ENCODE peak calls at places on chromosomes 4 and X, in nine cellular contexts. U, W, H, T, N, O, J, S and Q are unnamed samples. For H3K27me3, the result is how much of the 10 kb centered on the place peaks cover.

GRCh38 chr4:41609851-41610250 is 71.9 kb downstream of the LIMCH1 start:
- DNase-seq in U (no peak), W (no peak), H (no peak), T (no peak), N (no peak), O (no peak), J (no peak), S (no peak), Q (no peak)

GRCh38 chrX:1657367-1658082 is 42.7 kb downstream of the ASMT start:
- DNase-seq in U (no peak), W (peak), H (no peak), T (no peak), N (peak), O (peak), J (no peak), S (peak), Q (peak)

GRCh38 chr4:11505225-11505971 is 76.7 kb upstream of the HS3ST1 start:
- DNase-seq in U (no peak), W (peak), H (no peak), T (peak), N (no peak), O (peak), J (peak), S (peak), Q (no peak)

GRCh38 chrX:18884916-18885315 is 99.0 kb downstream of the PHKA2 start:
- DNase-seq in U (no peak), W (no peak), H (no peak), T (no peak), N (no peak), O (no peak), J (peak), S (no peak), Q (no peak)

GRCh38 chrX:17559728-17560379 is 177.4 kb upstream of the SCML1 start:
- DNase-seq in U (no peak), W (peak), H (no peak), T (peak), N (no peak), O (peak), J (peak), S (no peak), Q (no peak)

GRCh38 chrX:48468693-48469691 is 1.1 kb downstream of the SLC38A5 start:
- DNase-seq in U (no peak), W (no peak), H (no peak), T (no peak), N (peak), O (no peak), J (no peak), S (peak), Q (peak)

GRCh38 chrX:104482757-104483156 is 83.2 kb upstream of the IL1RAPL2 start:
- DNase-seq in U (no peak), W (no peak), H (no peak), T (no peak), N (no peak), O (peak), J (no peak), S (no peak), Q (no peak)

GRCh38 chrX:44343412-44343942 is at the start of gene EFHC2:
- DNase-seq in U (peak), W (peak), H (peak), T (no peak), N (peak), O (no peak), J (peak), S (peak), Q (peak)

GRCh38 chr4:26331380-26331945 is 10.6 kb downstream of the RBPJ start:
- DNase-seq in U (no peak), W (no peak), H (no peak), T (no peak), N (no peak), O (no peak), J (no peak), S (no peak), Q (no peak)

GRCh38 chrX:109389917-109390316 is 92.0 kb downstream of the GUCY2F start:
- DNase-seq in U (no peak), W (no peak), H (no peak), T (no peak), N (no peak), O (peak), J (no peak), S (no peak), Q (no peak)

GRCh38 chr4:158996669-158997074 is 106.2 kb upstream of the RAPGEF2 start:
- DNase-seq in U (no peak), W (peak), H (no peak), T (peak), N (no peak), O (peak), J (peak), S (no peak), Q (no peak)

GRCh38 chrX:85018471-85018870 is 14.8 kb downstream of the APOOL start:
- DNase-seq in U (no peak), W (no peak), H (no peak), T (no peak), N (no peak), O (no peak), J (no peak), S (no peak), Q (no peak)

GRCh38 chr4:110643096-110643495 is 20.2 kb upstream of the PITX2 start:
- DNase-seq in U (no peak), W (no peak), H (no peak), T (no peak), N (no peak), O (no peak), J (no peak), S (no peak), Q (no peak)
- H3K27me3 ChIP-seq in U (half or more), W (half or more), H (half or more), T (under half), N (under half), O (under half), J (under half), S (under half), Q (half or more)

DNA sequence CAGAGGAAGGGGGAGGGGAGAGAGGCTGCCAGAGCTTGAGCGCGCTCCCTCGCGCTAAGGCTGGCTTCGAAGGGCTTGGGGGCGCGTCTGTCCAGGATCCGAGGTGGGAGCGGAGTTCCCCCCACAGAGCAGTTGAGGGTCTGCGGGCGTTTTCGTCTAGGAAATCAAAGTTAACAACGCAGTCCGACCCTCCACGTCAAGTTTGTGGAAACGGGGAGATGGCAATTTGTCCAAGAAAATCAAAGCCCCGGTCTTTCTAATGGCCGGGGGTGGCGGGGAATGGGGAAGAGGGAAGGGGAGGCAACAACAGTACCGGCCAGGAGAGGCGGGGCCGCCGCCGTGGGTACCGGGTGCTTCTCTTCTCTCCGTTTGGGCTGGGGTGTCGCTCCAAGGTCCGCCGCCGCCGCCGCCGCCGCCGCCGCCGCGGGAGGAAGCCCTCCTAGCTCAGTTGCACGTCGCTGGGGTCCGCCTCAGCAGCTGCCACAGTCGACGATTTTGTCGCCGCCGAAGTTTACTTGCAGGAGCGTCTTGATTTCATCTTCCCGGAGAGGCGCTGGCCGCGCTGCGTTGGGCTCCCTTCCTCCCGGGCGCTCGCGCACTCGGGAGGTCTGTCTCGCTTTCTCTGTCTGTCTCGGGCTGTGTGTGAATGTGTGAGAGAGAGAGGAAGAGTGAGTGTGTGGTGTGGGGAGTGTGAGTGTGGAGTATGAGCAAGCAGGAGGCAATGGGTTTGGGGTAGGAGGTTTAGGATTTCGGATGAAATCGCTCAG is 574 bp downstream of the PCDH19 start:
- DNase-seq in U (no peak), W (no peak), H (no peak), T (no peak), N (no peak), O (no peak), J (no peak), S (no peak), Q (no peak)
- H3K27me3 ChIP-seq in U (under half), W (under half), H (half or more), T (under half), N (under half), O (under half), J (under half), S (under half), Q (half or more)

DNA sequence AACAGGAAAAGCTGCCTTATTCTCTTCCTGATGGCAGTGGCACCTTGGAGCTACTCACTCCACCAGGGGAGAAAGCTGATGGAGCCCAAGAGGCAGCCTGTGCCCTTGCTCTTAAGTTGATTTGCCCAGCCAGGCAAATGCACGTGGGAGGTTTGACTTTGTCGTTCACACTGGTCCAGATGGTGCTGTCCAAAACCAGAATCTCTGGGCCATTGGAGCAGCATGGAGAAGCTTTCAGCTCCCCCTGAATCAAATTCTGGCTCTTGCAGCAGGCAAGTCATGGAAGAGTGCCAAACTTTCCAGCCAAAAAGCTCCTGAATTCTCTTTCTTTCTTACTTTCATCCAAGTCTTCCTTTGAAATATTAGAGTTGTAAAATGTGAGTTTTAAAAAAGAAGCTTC is 970.4 kb downstream of the RPA4 start:
- DNase-seq in U (no peak), W (no peak), H (no peak), T (no peak), N (no peak), O (no peak), J (no peak), S (no peak), Q (no peak)
- H3K27me3 ChIP-seq in U (under half), W (under half), H (under half), T (under half), N (under half), O (under half), J (under half), S (under half), Q (under half)

GRCh38 chr4:81042578-81043365 is 12.3 kb downstream of the BMP3 start:
- DNase-seq in U (no peak), W (no peak), H (no peak), T (no peak), N (no peak), O (no peak), J (no peak), S (no peak), Q (no peak)

GRCh38 chr4:81038636-81039350 is 8.3 kb downstream of the BMP3 start:
- DNase-seq in U (no peak), W (no peak), H (no peak), T (no peak), N (no peak), O (no peak), J (no peak), S (no peak), Q (no peak)

GRCh38 chr4:81039351-81040174 is 9.1 kb downstream of the BMP3 start:
- DNase-seq in U (no peak), W (no peak), H (no peak), T (no peak), N (no peak), O (peak), J (peak), S (peak), Q (no peak)

GRCh38 chr4:81040175-81040659 is 9.7 kb downstream of the BMP3 start:
- DNase-seq in U (no peak), W (peak), H (no peak), T (no peak), N (peak), O (peak), J (peak), S (no peak), Q (no peak)
- H3K27me3 ChIP-seq in U (under half), W (under half), H (under half), T (under half), N (under half), O (under half), J (under half), S (under half), Q (under half)

GRCh38 chr4:86015412-86016350 is 344.2 kb downstream of the MAPK10 start:
- DNase-seq in U (no peak), W (peak), H (no peak), T (no peak), N (no peak), O (no peak), J (no peak), S (no peak), Q (no peak)

GRCh38 chr4:86013623-86014022 is 346.2 kb downstream of the MAPK10 start:
- DNase-seq in U (no peak), W (peak), H (no peak), T (no peak), N (no peak), O (no peak), J (no peak), S (no peak), Q (no peak)

GRCh38 chr4:86019362-86019761 is 340.5 kb downstream of the MAPK10 start:
- DNase-seq in U (no peak), W (no peak), H (no peak), T (no peak), N (no peak), O (no peak), J (no peak), S (no peak), Q (no peak)

GRCh38 chr4:86011117-86011516 is 348.7 kb downstream of the MAPK10 start:
- DNase-seq in U (no peak), W (peak), H (no peak), T (no peak), N (no peak), O (peak), J (no peak), S (no peak), Q (no peak)

DNA sequence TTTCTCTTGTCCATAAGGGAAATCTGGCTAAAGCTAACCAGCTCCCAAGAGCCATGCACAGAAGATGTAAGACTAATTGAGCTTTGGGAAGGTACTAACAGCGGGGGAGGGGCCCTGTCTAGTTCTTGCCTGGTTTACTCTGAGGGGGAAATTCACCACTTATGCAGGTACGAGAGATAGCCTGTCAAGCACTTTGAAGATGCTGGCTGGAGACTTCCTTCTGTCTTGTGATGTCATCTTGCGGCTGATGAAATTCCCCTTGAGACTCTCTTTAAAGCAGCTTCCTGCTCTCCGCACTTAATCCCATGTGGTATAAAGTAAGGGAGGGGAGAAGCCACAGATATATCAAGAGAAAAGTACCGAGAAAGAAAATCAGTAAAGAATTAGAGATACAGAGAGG is 345.3 kb downstream of the MAPK10 start:
- DNase-seq in U (no peak), W (no peak), H (no peak), T (no peak), N (no peak), O (no peak), J (peak), S (no peak), Q (no peak)
- H3K27me3 ChIP-seq in U (under half), W (under half), H (under half), T (under half), N (under half), O (under half), J (under half), S (under half), Q (under half)

DNA sequence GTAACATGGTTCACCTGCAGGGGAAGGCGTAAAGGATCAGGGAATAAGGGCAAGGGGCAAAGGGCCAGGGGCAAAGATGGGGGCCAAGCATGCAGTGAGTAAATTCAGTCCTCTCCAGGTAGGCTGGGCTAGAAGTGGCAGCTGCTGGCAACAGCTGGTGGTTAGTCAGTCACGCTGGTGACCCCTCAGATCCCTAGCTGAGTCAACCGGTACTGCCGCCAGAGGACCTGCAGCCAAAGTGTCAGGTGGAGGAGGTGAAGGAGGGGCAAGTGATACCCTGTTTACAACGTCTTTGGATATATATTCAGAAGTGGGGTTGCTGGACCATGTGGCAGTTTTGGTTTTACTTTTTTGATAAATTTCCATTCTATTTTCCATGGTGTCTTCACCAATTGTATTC is 24.6 kb upstream of the NAP1L2 start:
- DNase-seq in U (no peak), W (no peak), H (no peak), T (no peak), N (no peak), O (no peak), J (no peak), S (no peak), Q (no peak)
- H3K27me3 ChIP-seq in U (under half), W (under half), H (under half), T (under half), N (under half), O (under half), J (under half), S (under half), Q (under half)

DNA sequence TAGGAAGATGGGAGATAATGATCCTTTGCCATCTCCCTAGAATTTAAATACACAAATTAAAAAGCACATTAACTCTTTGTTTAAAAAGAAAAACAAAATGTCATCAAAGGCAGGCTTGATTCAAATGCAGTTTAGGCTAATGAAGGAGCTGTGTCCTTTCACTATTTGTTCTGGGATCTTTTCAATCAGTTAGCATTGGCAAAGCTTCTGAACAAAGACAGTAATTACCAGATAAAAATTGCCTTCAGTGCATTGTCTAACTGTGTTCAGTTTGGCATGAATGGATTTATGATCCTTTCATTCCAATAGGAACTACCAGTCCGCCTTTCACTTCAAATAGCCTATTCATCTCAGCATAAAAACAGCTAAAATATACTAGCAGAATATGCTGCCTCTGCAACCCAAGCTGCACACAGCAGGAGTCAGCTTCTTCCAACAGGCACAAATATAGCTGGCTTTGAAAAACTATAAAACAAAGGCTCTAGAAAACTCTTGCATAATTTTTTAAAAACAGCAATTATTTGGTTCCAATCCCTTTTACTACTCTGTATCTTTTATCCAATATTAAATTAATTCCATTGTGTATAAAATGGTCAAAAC is 49.8 kb upstream of the ATXN3L start:
- DNase-seq in U (no peak), W (no peak), H (no peak), T (no peak), N (no peak), O (no peak), J (no peak), S (no peak), Q (no peak)
- H3K27me3 ChIP-seq in U (under half), W (under half), H (under half), T (under half), N (under half), O (under half), J (under half), S (under half), Q (under half)

GRCh38 chrX:130174051-130174704 is 2.4 kb downstream of the RAB33A start:
- DNase-seq in U (no peak), W (peak), H (peak), T (no peak), N (no peak), O (peak), J (no peak), S (no peak), Q (no peak)

GRCh38 chrX:130171446-130172126 is at the start of gene RAB33A:
- DNase-seq in U (peak), W (no peak), H (peak), T (no peak), N (peak), O (no peak), J (peak), S (no peak), Q (no peak)

GRCh38 chrX:130174937-130175336 is 3.2 kb downstream of the RAB33A start:
- DNase-seq in U (no peak), W (no peak), H (no peak), T (no peak), N (no peak), O (no peak), J (no peak), S (no peak), Q (no peak)

GRCh38 chrX:130172127-130172834 is 519 bp downstream of the RAB33A start:
- DNase-seq in U (no peak), W (no peak), H (no peak), T (no peak), N (no peak), O (no peak), J (no peak), S (no peak), Q (no peak)

GRCh38 chrX:130173190-130173895 is 1.6 kb downstream of the RAB33A start:
- DNase-seq in U (no peak), W (peak), H (peak), T (no peak), N (no peak), O (no peak), J (no peak), S (peak), Q (no peak)
- H3K27me3 ChIP-seq in U (under half), W (under half), H (under half), T (under half), N (under half), O (under half), J (under half), S (under half), Q (under half)

GRCh38 chrX:137424679-137425078 is 141.2 kb upstream of the ZIC3 start:
- DNase-seq in U (no peak), W (no peak), H (no peak), T (no peak), N (no peak), O (no peak), J (no peak), S (no peak), Q (no peak)
- H3K27me3 ChIP-seq in U (half or more), W (under half), H (half or more), T (under half), N (under half), O (under half), J (half or more), S (under half), Q (half or more)

GRCh38 chr4:4942658-4943057 is 76.6 kb downstream of the CYTL1 start:
- DNase-seq in U (no peak), W (no peak), H (no peak), T (no peak), N (no peak), O (no peak), J (no peak), S (no peak), Q (no peak)

GRCh38 chr4:4935974-4936373 is 76.5 kb downstream of the MSX1 start:
- DNase-seq in U (no peak), W (no peak), H (no peak), T (no peak), N (no peak), O (no peak), J (no peak), S (peak), Q (no peak)

GRCh38 chr4:4941741-4942140 is 77.5 kb downstream of the CYTL1 start:
- DNase-seq in U (no peak), W (no peak), H (no peak), T (no peak), N (no peak), O (no peak), J (no peak), S (no peak), Q (no peak)

GRCh38 chr4:4937926-4938325 is 78.5 kb downstream of the MSX1 start:
- DNase-seq in U (no peak), W (no peak), H (no peak), T (no peak), N (no peak), O (no peak), J (no peak), S (peak), Q (no peak)
- H3K27me3 ChIP-seq in U (under half), W (under half), H (half or more), T (under half), N (under half), O (under half), J (under half), S (under half), Q (under half)